ENCODE peak calls at places on chromosome 15, in ten cellular contexts. One of them, this sample, is unnamed.

GRCh38 chr15:96312641-96313335 is 17.7 kb upstream of the NR2F2 start:
- DNase-seq in hypothalamus: no peak
- DNase-seq in BJ: no peak
- DNase-seq in upper lobe of right lung: no peak
- DNase-seq in stimulated activated CD4-positive, alpha-beta T cell treated with anti-CD3 and anti-CD28 coated beads, Interleukin-1b, Interleukin-23, amount 100 ng/mL, for 24 hours: no peak
- DNase-seq in HL-60: no peak
- DNase-seq in Daoy: no peak
- DNase-seq in renal cortical epithelial cell: peak
- DNase-seq in central memory CD8-positive, alpha-beta T cell: no peak
- DNase-seq in ACHN: peak
- DNase-seq in this sample: no peak

GRCh38 chr15:101128191-101128590 is 123.7 kb downstream of the CHSY1 start:
- DNase-seq in renal cortical epithelial cell: peak
- DNase-seq in stimulated activated CD4-positive, alpha-beta T cell treated with anti-CD3 and anti-CD28 coated beads, Interleukin-1b, Interleukin-23, amount 100 ng/mL, for 24 hours: no peak
- DNase-seq in hypothalamus: no peak
- DNase-seq in Daoy: peak
- DNase-seq in upper lobe of right lung: no peak
- DNase-seq in central memory CD8-positive, alpha-beta T cell: no peak
- DNase-seq in BJ: peak
- DNase-seq in ACHN: peak
- DNase-seq in HL-60: no peak
- DNase-seq in this sample: peak

GRCh38 chr15:81388431-81388760 is 14.4 kb upstream of the TMC3 start:
- DNase-seq in BJ: no peak
- DNase-seq in central memory CD8-positive, alpha-beta T cell: no peak
- DNase-seq in stimulated activated CD4-positive, alpha-beta T cell treated with anti-CD3 and anti-CD28 coated beads, Interleukin-1b, Interleukin-23, amount 100 ng/mL, for 24 hours: no peak
- DNase-seq in HL-60: no peak
- DNase-seq in renal cortical epithelial cell: no peak
- DNase-seq in Daoy: no peak
- DNase-seq in hypothalamus: no peak
- DNase-seq in ACHN: no peak
- DNase-seq in upper lobe of right lung: no peak
- DNase-seq in this sample: no peak

GRCh38 chr15:77013786-77014136 is 18.8 kb downstream of the PSTPIP1 start:
- DNase-seq in renal cortical epithelial cell: no peak
- DNase-seq in ACHN: no peak
- DNase-seq in hypothalamus: no peak
- DNase-seq in upper lobe of right lung: no peak
- DNase-seq in BJ: no peak
- DNase-seq in stimulated activated CD4-positive, alpha-beta T cell treated with anti-CD3 and anti-CD28 coated beads, Interleukin-1b, Interleukin-23, amount 100 ng/mL, for 24 hours: peak
- DNase-seq in Daoy: no peak
- DNase-seq in central memory CD8-positive, alpha-beta T cell: peak
- DNase-seq in HL-60: peak
- DNase-seq in this sample: no peak

GRCh38 chr15:82810863-82811421 is 1.5 kb downstream of the WHAMM start:
- DNase-seq in stimulated activated CD4-positive, alpha-beta T cell treated with anti-CD3 and anti-CD28 coated beads, Interleukin-1b, Interleukin-23, amount 100 ng/mL, for 24 hours: no peak
- DNase-seq in BJ: no peak
- DNase-seq in Daoy: no peak
- DNase-seq in HL-60: no peak
- DNase-seq in central memory CD8-positive, alpha-beta T cell: no peak
- DNase-seq in renal cortical epithelial cell: peak
- DNase-seq in hypothalamus: no peak
- DNase-seq in upper lobe of right lung: no peak
- DNase-seq in ACHN: peak
- DNase-seq in this sample: no peak

GRCh38 chr15:80127911-80128310 is 24.9 kb upstream of the FAH start:
- DNase-seq in upper lobe of right lung: no peak
- DNase-seq in Daoy: no peak
- DNase-seq in renal cortical epithelial cell: no peak
- DNase-seq in central memory CD8-positive, alpha-beta T cell: no peak
- DNase-seq in ACHN: no peak
- DNase-seq in stimulated activated CD4-positive, alpha-beta T cell treated with anti-CD3 and anti-CD28 coated beads, Interleukin-1b, Interleukin-23, amount 100 ng/mL, for 24 hours: no peak
- DNase-seq in HL-60: no peak
- DNase-seq in hypothalamus: no peak
- DNase-seq in BJ: no peak
- DNase-seq in this sample: no peak

GRCh38 chr15:40872791-40873526 is 1.1 kb downstream of the RHOV start:
- DNase-seq in upper lobe of right lung: no peak
- DNase-seq in hypothalamus: no peak
- DNase-seq in central memory CD8-positive, alpha-beta T cell: no peak
- DNase-seq in HL-60: no peak
- DNase-seq in BJ: no peak
- DNase-seq in renal cortical epithelial cell: no peak
- DNase-seq in ACHN: no peak
- DNase-seq in Daoy: no peak
- DNase-seq in stimulated activated CD4-positive, alpha-beta T cell treated with anti-CD3 and anti-CD28 coated beads, Interleukin-1b, Interleukin-23, amount 100 ng/mL, for 24 hours: no peak
- DNase-seq in this sample: no peak

GRCh38 chr15:28989239-28989830 is 103.6 kb downstream of the APBA2 start:
- DNase-seq in BJ: no peak
- DNase-seq in ACHN: peak
- DNase-seq in hypothalamus: peak
- DNase-seq in Daoy: no peak
- DNase-seq in stimulated activated CD4-positive, alpha-beta T cell treated with anti-CD3 and anti-CD28 coated beads, Interleukin-1b, Interleukin-23, amount 100 ng/mL, for 24 hours: no peak
- DNase-seq in upper lobe of right lung: peak
- DNase-seq in HL-60: no peak
- DNase-seq in renal cortical epithelial cell: no peak
- DNase-seq in central memory CD8-positive, alpha-beta T cell: no peak
- DNase-seq in this sample: no peak

GRCh38 chr15:88982304-88982945 is 69.2 kb upstream of the MFGE8 start:
- DNase-seq in renal cortical epithelial cell: peak
- DNase-seq in central memory CD8-positive, alpha-beta T cell: no peak
- DNase-seq in Daoy: peak
- DNase-seq in BJ: no peak
- DNase-seq in upper lobe of right lung: no peak
- DNase-seq in hypothalamus: no peak
- DNase-seq in stimulated activated CD4-positive, alpha-beta T cell treated with anti-CD3 and anti-CD28 coated beads, Interleukin-1b, Interleukin-23, amount 100 ng/mL, for 24 hours: no peak
- DNase-seq in HL-60: no peak
- DNase-seq in ACHN: no peak
- DNase-seq in this sample: peak

GRCh38 chr15:100807028-100807427 is 72.6 kb upstream of the ALDH1A3 start:
- DNase-seq in renal cortical epithelial cell: no peak
- DNase-seq in Daoy: no peak
- DNase-seq in ACHN: no peak
- DNase-seq in HL-60: no peak
- DNase-seq in hypothalamus: no peak
- DNase-seq in BJ: no peak
- DNase-seq in upper lobe of right lung: no peak
- DNase-seq in central memory CD8-positive, alpha-beta T cell: no peak
- DNase-seq in stimulated activated CD4-positive, alpha-beta T cell treated with anti-CD3 and anti-CD28 coated beads, Interleukin-1b, Interleukin-23, amount 100 ng/mL, for 24 hours: no peak
- DNase-seq in this sample: no peak

GRCh38 chr15:20340931-20341661 is 200.5 kb downstream of the GOLGA6L6 start:
- DNase-seq in Daoy: peak
- DNase-seq in renal cortical epithelial cell: no peak
- DNase-seq in hypothalamus: no peak
- DNase-seq in central memory CD8-positive, alpha-beta T cell: peak
- DNase-seq in HL-60: no peak
- DNase-seq in upper lobe of right lung: peak
- DNase-seq in BJ: no peak
- DNase-seq in ACHN: no peak
- DNase-seq in stimulated activated CD4-positive, alpha-beta T cell treated with anti-CD3 and anti-CD28 coated beads, Interleukin-1b, Interleukin-23, amount 100 ng/mL, for 24 hours: no peak
- DNase-seq in this sample: no peak

GRCh38 chr15:73691398-73691797 is 7.2 kb downstream of the CD276 start:
- DNase-seq in BJ: no peak
- DNase-seq in central memory CD8-positive, alpha-beta T cell: no peak
- DNase-seq in Daoy: peak
- DNase-seq in upper lobe of right lung: peak
- DNase-seq in stimulated activated CD4-positive, alpha-beta T cell treated with anti-CD3 and anti-CD28 coated beads, Interleukin-1b, Interleukin-23, amount 100 ng/mL, for 24 hours: no peak
- DNase-seq in ACHN: no peak
- DNase-seq in renal cortical epithelial cell: peak
- DNase-seq in HL-60: no peak
- DNase-seq in hypothalamus: no peak
- DNase-seq in this sample: peak

GRCh38 chr15:61106886-61107285 is 122.2 kb downstream of the RORA start:
- DNase-seq in central memory CD8-positive, alpha-beta T cell: no peak
- DNase-seq in ACHN: no peak
- DNase-seq in renal cortical epithelial cell: no peak
- DNase-seq in BJ: no peak
- DNase-seq in upper lobe of right lung: no peak
- DNase-seq in hypothalamus: no peak
- DNase-seq in HL-60: no peak
- DNase-seq in stimulated activated CD4-positive, alpha-beta T cell treated with anti-CD3 and anti-CD28 coated beads, Interleukin-1b, Interleukin-23, amount 100 ng/mL, for 24 hours: no peak
- DNase-seq in Daoy: no peak
- DNase-seq in this sample: no peak

GRCh38 chr15:39881790-39882189 is 38.3 kb downstream of the GPR176 start:
- DNase-seq in ACHN: no peak
- DNase-seq in upper lobe of right lung: no peak
- DNase-seq in Daoy: no peak
- DNase-seq in stimulated activated CD4-positive, alpha-beta T cell treated with anti-CD3 and anti-CD28 coated beads, Interleukin-1b, Interleukin-23, amount 100 ng/mL, for 24 hours: no peak
- DNase-seq in BJ: no peak
- DNase-seq in hypothalamus: no peak
- DNase-seq in central memory CD8-positive, alpha-beta T cell: no peak
- DNase-seq in renal cortical epithelial cell: no peak
- DNase-seq in HL-60: no peak
- DNase-seq in this sample: no peak

GRCh38 chr15:40852529-40852928 is 8.7 kb downstream of the SPINT1 start:
- DNase-seq in stimulated activated CD4-positive, alpha-beta T cell treated with anti-CD3 and anti-CD28 coated beads, Interleukin-1b, Interleukin-23, amount 100 ng/mL, for 24 hours: no peak
- DNase-seq in hypothalamus: no peak
- DNase-seq in HL-60: no peak
- DNase-seq in central memory CD8-positive, alpha-beta T cell: no peak
- DNase-seq in ACHN: no peak
- DNase-seq in BJ: no peak
- DNase-seq in upper lobe of right lung: no peak
- DNase-seq in Daoy: no peak
- DNase-seq in renal cortical epithelial cell: no peak
- DNase-seq in this sample: no peak

GRCh38 chr15:85581495-85581894 is 201.1 kb downstream of the AKAP13 start:
- DNase-seq in stimulated activated CD4-positive, alpha-beta T cell treated with anti-CD3 and anti-CD28 coated beads, Interleukin-1b, Interleukin-23, amount 100 ng/mL, for 24 hours: no peak
- DNase-seq in HL-60: peak
- DNase-seq in BJ: no peak
- DNase-seq in hypothalamus: no peak
- DNase-seq in renal cortical epithelial cell: no peak
- DNase-seq in central memory CD8-positive, alpha-beta T cell: peak
- DNase-seq in ACHN: no peak
- DNase-seq in upper lobe of right lung: peak
- DNase-seq in Daoy: no peak
- DNase-seq in this sample: no peak

GRCh38 chr15:77296773-77297337 is 123.0 kb downstream of the PEAK1 start:
- DNase-seq in HL-60: no peak
- DNase-seq in hypothalamus: no peak
- DNase-seq in BJ: no peak
- DNase-seq in ACHN: no peak
- DNase-seq in renal cortical epithelial cell: no peak
- DNase-seq in stimulated activated CD4-positive, alpha-beta T cell treated with anti-CD3 and anti-CD28 coated beads, Interleukin-1b, Interleukin-23, amount 100 ng/mL, for 24 hours: no peak
- DNase-seq in central memory CD8-positive, alpha-beta T cell: no peak
- DNase-seq in upper lobe of right lung: no peak
- DNase-seq in Daoy: no peak
- DNase-seq in this sample: no peak

GRCh38 chr15:85937661-85938060 is 142.0 kb upstream of the AGBL1 start:
- DNase-seq in renal cortical epithelial cell: no peak
- DNase-seq in upper lobe of right lung: no peak
- DNase-seq in central memory CD8-positive, alpha-beta T cell: no peak
- DNase-seq in HL-60: no peak
- DNase-seq in ACHN: no peak
- DNase-seq in BJ: no peak
- DNase-seq in stimulated activated CD4-positive, alpha-beta T cell treated with anti-CD3 and anti-CD28 coated beads, Interleukin-1b, Interleukin-23, amount 100 ng/mL, for 24 hours: no peak
- DNase-seq in Daoy: no peak
- DNase-seq in hypothalamus: no peak
- DNase-seq in this sample: no peak

This sample was measured in AG09319.